ENCODE peak calls at places on chromosomes 16 and 17, in five cellular contexts. G is iPS DF 6.9, C is tibial artery, B is left ventricle myocardium inferior, K is prostate gland. N is an unnamed sample.

GRCh38 chr17:6523809-6524355 is 32.5 kb downstream of the PITPNM3 start:
- DNase-seq in B (no peak), C (peak), K (no peak), G (no peak), N (no peak)

GRCh38 chr17:45770632-45771472 is 13.3 kb upstream of the CRHR1 start:
- DNase-seq in C (no peak), K (no peak), B (no peak), G (no peak), N (no peak)

GRCh38 chr16:82735696-82736095 is 108.9 kb downstream of the CDH13 start:
- DNase-seq in K (no peak), B (no peak), G (no peak), C (no peak), N (no peak)

GRCh38 chr17:83110755-83111154 is 31.3 kb downstream of the METRNL start:
- DNase-seq in C (peak), G (no peak), K (no peak), B (no peak), N (no peak)

GRCh38 chr17:2724783-2725164 is 13.2 kb upstream of the CLUH start:
- DNase-seq in C (no peak), B (no peak), G (no peak), K (no peak), N (no peak)

GRCh38 chr17:47733047-47733413 is at the start of gene TBX21:
- DNase-seq in K (peak), C (peak), B (peak), G (no peak), N (peak)

GRCh38 chr17:81991684-81992513 is 14.5 kb downstream of the ASPSCR1 start:
- DNase-seq in C (peak), B (peak), G (no peak), K (peak), N (peak)

GRCh38 chr17:50488880-50489279 is 10.2 kb downstream of the RSAD1 start:
- DNase-seq in C (no peak), B (no peak), G (no peak), K (no peak), N (no peak)

GRCh38 chr16:81276323-81276722 is 37.8 kb downstream of the BCO1 start:
- DNase-seq in C (no peak), G (no peak), K (no peak), B (no peak), N (no peak)

GRCh38 chr17:19996502-19996901 is 12.7 kb upstream of the SPECC1 start:
- DNase-seq in G (no peak), C (no peak), B (no peak), K (no peak), N (no peak)

GRCh38 chr16:67555795-67556212 is 6.5 kb upstream of the CTCF start:
- DNase-seq in G (no peak), B (no peak), K (no peak), C (no peak), N (no peak)

GRCh38 chr17:39867891-39868553 is at the start of gene ZPBP2:
- DNase-seq in K (no peak), C (no peak), G (no peak), B (no peak), N (no peak)

GRCh38 chr16:69520800-69521602 is 44.8 kb upstream of the NFAT5 start:
- DNase-seq in C (no peak), G (no peak), B (no peak), K (no peak), N (no peak)

GRCh38 chr16:28491080-28491969 is 549 bp downstream of the CLN3 start:
- DNase-seq in G (no peak), C (peak), K (peak), B (peak), N (peak)

GRCh38 chr17:77189148-77189547 is 48.4 kb downstream of the SEC14L1 start:
- DNase-seq in G (no peak), K (no peak), B (no peak), C (no peak), N (no peak)

GRCh38 chr16:3012828-3013420 is at the start of gene CLDN9:
- DNase-seq in C (no peak), G (no peak), K (no peak), B (no peak), N (peak)

GRCh38 chr17:30376621-30377452 is 1.9 kb upstream of the CPD start:
- DNase-seq in G (no peak), K (peak), C (no peak), B (peak), N (peak)

GRCh38 chr17:68790931-68791330 is 164.3 kb downstream of the ABCA8 start:
- DNase-seq in K (no peak), G (no peak), B (peak), C (no peak), N (no peak)

GRCh38 chr16:1903220-1903574 is 15.0 kb downstream of the HS3ST6 start:
- DNase-seq in C (no peak), B (no peak), K (no peak), G (no peak), N (no peak)

GRCh38 chr17:63486317-63487013 is 9.6 kb downstream of the ACE start:
- DNase-seq in G (no peak), C (no peak), B (no peak), K (no peak), N (no peak)

GRCh38 chr17:6044261-6044660 is 25.9 kb upstream of the WSCD1 start:
- DNase-seq in C (peak), G (no peak), B (no peak), K (no peak), N (no peak)

DNA sequence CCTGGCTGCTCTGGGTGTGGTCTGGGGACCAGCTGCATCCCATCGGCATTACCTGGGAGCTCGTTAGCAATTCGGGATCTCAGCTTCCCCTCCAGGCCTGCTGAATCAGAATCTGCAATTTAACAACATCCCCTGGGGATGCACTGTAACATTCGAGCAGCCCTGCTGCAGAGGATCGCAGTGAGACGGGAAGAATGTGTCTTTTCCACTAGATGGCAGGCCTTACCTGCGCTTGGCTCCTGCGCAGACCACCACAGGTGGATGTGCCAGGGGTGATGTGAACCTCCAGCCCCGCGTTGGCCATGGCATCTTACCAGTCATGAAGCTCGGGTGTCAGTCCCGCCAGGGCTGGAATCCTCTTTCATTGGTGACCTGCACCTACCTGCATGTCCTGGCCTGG is 209.9 kb downstream of the PRKCB start:
- DNase-seq in G (peak), C (no peak), B (no peak), K (no peak), N (no peak)
- H3K27ac ChIP-seq in G (no peak), C (no peak), B (no peak), K (no peak), N (no peak)

DNA sequence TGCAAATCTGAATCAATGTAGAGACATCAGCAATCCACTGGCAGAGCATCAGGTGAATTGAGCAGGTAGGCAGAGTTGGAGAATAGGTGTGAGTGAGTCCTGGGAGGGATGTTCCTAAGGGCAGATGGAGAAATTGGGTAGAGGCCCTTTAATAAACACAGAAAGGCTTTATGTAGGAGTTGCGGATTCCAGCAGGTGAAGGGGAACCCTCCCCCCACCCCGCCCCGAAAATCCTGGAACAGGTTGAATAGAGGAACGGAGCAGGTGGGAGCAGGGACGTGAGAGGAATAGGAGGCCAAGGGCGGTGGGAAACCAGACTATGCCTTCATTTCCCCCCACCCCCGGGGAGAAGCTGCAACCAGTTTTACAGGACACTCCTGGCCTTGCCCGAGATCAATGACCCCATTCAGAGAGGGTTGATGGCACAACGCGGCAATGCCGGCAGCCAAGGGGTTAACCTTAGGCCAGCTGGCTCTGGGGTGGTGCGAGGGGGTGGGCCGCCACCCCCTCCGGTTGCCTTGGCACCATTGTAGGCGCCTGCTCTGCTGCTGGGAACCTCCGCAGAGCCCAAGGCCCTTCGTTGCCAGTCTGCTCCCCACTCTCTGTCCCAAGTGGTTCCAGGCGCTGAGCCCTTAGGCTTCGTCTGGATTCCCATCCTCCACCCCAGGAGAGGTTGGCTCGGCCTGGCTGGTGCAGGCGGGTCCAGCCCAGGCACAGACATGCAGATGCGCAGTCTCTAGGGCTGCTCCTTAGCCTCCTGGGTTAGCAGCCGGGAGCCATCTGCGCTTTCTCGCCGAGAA is 814 bp upstream of the RUNDC3A start:
- DNase-seq in K (peak), G (no peak), B (no peak), C (no peak), N (peak)
- H3K4me3 ChIP-seq in K (peak), G (peak), B (peak), C (peak), N (peak)

DNA sequence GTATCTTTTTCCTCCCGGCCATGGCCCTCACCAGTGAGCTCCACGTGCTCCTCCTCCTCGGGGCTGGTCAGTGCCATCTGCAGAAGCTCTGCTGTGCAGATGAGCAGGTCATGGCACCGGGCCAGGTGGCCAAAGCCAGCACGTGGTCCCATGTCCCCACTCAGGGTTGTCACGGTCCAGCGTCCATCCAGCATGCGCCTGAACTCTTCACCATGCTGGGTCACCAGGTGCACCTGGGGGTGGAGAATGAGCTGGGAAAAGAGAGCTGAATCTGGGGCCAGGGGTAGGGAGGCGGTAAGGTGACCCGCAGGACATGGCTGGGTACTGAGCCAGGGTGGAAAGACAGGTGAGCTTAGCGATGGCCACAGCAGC is 1.3 kb downstream of the DHX58 start:
- DNase-seq in B (no peak), C (no peak), G (no peak), K (no peak), N (no peak)
- H3K27ac ChIP-seq in B (peak), C (peak), G (no peak), K (peak), N (no peak)

GRCh38 chr17:66309793-66310192 is 7.4 kb downstream of the PRKCA start:
- DNase-seq in K (no peak), G (no peak), B (no peak), C (no peak), N (no peak)
- H3K4me3 ChIP-seq in K (no peak), G (no peak), B (no peak), C (no peak), N (no peak)

GRCh38 chr16:841455-842060 is 41.0 kb upstream of the GNG13 start:
- DNase-seq in C (no peak), K (no peak), G (no peak), B (no peak), N (no peak)

GRCh38 chr16:839643-840408 is 39.3 kb upstream of the GNG13 start:
- DNase-seq in B (no peak), C (no peak), G (no peak), K (no peak), N (no peak)

GRCh38 chr16:836221-836620 is 35.7 kb upstream of the GNG13 start:
- DNase-seq in G (no peak), K (no peak), B (no peak), C (no peak), N (no peak)

GRCh38 chr16:840561-841454 is 40.3 kb upstream of the GNG13 start:
- DNase-seq in C (no peak), K (no peak), G (no peak), B (no peak), N (no peak)

DNA sequence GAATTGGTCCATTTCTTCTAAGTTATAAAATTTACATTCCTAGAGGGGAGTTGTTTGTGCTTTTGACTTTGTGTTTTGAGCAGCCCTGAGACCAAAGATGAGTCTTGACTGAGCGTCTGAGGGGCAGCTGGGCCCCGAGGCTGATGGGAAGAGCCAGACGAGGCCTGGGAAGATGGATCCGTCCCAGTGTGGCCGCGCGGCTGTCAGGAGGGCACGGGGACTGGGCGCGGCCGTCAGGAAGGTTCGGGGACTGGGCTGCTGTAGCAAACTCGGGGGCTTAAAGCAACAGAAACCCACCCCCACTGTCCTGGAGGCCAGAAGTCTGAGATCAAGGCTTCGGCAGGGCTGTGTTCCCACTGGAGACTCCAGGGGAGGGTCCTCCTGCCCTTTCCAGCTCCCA is 38.2 kb upstream of the GNG13 start:
- DNase-seq in K (no peak), G (no peak), B (no peak), C (no peak), N (no peak)
- H3K27ac ChIP-seq in K (no peak), G (no peak), B (no peak), C (no peak), N (no peak)

N was measured in PC-9.